ENCODE peak calls at places on chromosomes 5 and 9, in eight cellular contexts. One of them, this sample, is unnamed.

GRCh38 chr5:157225463-157226422 is 40.2 kb upstream of the CYFIP2 start:
- DNase-seq in NCI-H1092: no peak
- DNase-seq in AG20443: no peak
- DNase-seq in CD8-positive, alpha-beta memory T cell: no peak
- DNase-seq in RWPE1: no peak
- DNase-seq in omental fat pad: no peak
- DNase-seq in foreskin keratinocyte: no peak
- DNase-seq in cardiac fibroblast: no peak
- DNase-seq in this sample: no peak

GRCh38 chr9:95088421-95089161 is 228.9 kb downstream of the FANCC start:
- DNase-seq in NCI-H1092: no peak
- DNase-seq in foreskin keratinocyte: no peak
- DNase-seq in AG20443: no peak
- DNase-seq in CD8-positive, alpha-beta memory T cell: no peak
- DNase-seq in RWPE1: no peak
- DNase-seq in cardiac fibroblast: no peak
- DNase-seq in omental fat pad: no peak
- DNase-seq in this sample: no peak

GRCh38 chr5:137498301-137498735 is 808 bp downstream of the SPOCK1 start:
- DNase-seq in cardiac fibroblast: peak
- DNase-seq in omental fat pad: no peak
- DNase-seq in RWPE1: no peak
- DNase-seq in NCI-H1092: no peak
- DNase-seq in AG20443: peak
- DNase-seq in foreskin keratinocyte: no peak
- DNase-seq in CD8-positive, alpha-beta memory T cell: no peak
- DNase-seq in this sample: no peak

GRCh38 chr9:72839140-72839539 is 113.7 kb downstream of the ALDH1A1 start:
- DNase-seq in foreskin keratinocyte: no peak
- DNase-seq in CD8-positive, alpha-beta memory T cell: no peak
- DNase-seq in NCI-H1092: no peak
- DNase-seq in AG20443: no peak
- DNase-seq in cardiac fibroblast: peak
- DNase-seq in RWPE1: no peak
- DNase-seq in omental fat pad: no peak
- DNase-seq in this sample: no peak

GRCh38 chr5:116042375-116042774 is 10.1 kb downstream of the ARL14EPL start:
- DNase-seq in omental fat pad: no peak
- DNase-seq in CD8-positive, alpha-beta memory T cell: no peak
- DNase-seq in foreskin keratinocyte: no peak
- DNase-seq in NCI-H1092: no peak
- DNase-seq in AG20443: no peak
- DNase-seq in RWPE1: no peak
- DNase-seq in cardiac fibroblast: no peak
- DNase-seq in this sample: no peak

GRCh38 chr9:76297721-76298239 is 96.4 kb downstream of the RFK start:
- DNase-seq in AG20443: peak
- DNase-seq in RWPE1: no peak
- DNase-seq in omental fat pad: no peak
- DNase-seq in NCI-H1092: no peak
- DNase-seq in CD8-positive, alpha-beta memory T cell: no peak
- DNase-seq in cardiac fibroblast: peak
- DNase-seq in foreskin keratinocyte: no peak
- DNase-seq in this sample: no peak

GRCh38 chr5:74304536-74304935 is 336.0 kb downstream of the ENC1 start:
- DNase-seq in CD8-positive, alpha-beta memory T cell: no peak
- DNase-seq in NCI-H1092: no peak
- DNase-seq in cardiac fibroblast: no peak
- DNase-seq in AG20443: no peak
- DNase-seq in foreskin keratinocyte: no peak
- DNase-seq in omental fat pad: no peak
- DNase-seq in RWPE1: no peak
- DNase-seq in this sample: no peak

GRCh38 chr5:1103505-1104326 is 8.1 kb downstream of the SLC12A7 start:
- DNase-seq in NCI-H1092: peak
- DNase-seq in omental fat pad: no peak
- DNase-seq in foreskin keratinocyte: no peak
- DNase-seq in RWPE1: no peak
- DNase-seq in CD8-positive, alpha-beta memory T cell: no peak
- DNase-seq in cardiac fibroblast: no peak
- DNase-seq in AG20443: no peak
- DNase-seq in this sample: peak

GRCh38 chr5:59517926-59518585 is 375.5 kb downstream of the PDE4D start:
- DNase-seq in CD8-positive, alpha-beta memory T cell: no peak
- DNase-seq in AG20443: peak
- DNase-seq in RWPE1: peak
- DNase-seq in foreskin keratinocyte: peak
- DNase-seq in NCI-H1092: no peak
- DNase-seq in cardiac fibroblast: peak
- DNase-seq in omental fat pad: no peak
- DNase-seq in this sample: no peak

GRCh38 chr9:70539526-70539925 is 125.1 kb upstream of the KLF9 start:
- DNase-seq in RWPE1: no peak
- DNase-seq in AG20443: no peak
- DNase-seq in NCI-H1092: no peak
- DNase-seq in cardiac fibroblast: no peak
- DNase-seq in omental fat pad: no peak
- DNase-seq in foreskin keratinocyte: no peak
- DNase-seq in CD8-positive, alpha-beta memory T cell: no peak
- DNase-seq in this sample: no peak

GRCh38 chr9:136644343-136644592 is 18.4 kb upstream of the EGFL7 start:
- DNase-seq in cardiac fibroblast: peak
- DNase-seq in foreskin keratinocyte: no peak
- DNase-seq in RWPE1: no peak
- DNase-seq in NCI-H1092: no peak
- DNase-seq in AG20443: no peak
- DNase-seq in CD8-positive, alpha-beta memory T cell: no peak
- DNase-seq in omental fat pad: no peak
- DNase-seq in this sample: no peak

GRCh38 chr9:17319822-17320221 is 185.0 kb downstream of the CNTLN start:
- DNase-seq in CD8-positive, alpha-beta memory T cell: no peak
- DNase-seq in cardiac fibroblast: no peak
- DNase-seq in foreskin keratinocyte: no peak
- DNase-seq in RWPE1: no peak
- DNase-seq in omental fat pad: no peak
- DNase-seq in NCI-H1092: no peak
- DNase-seq in AG20443: no peak
- DNase-seq in this sample: no peak

GRCh38 chr5:168273056-168273980 is 18.1 kb upstream of the WWC1 start:
- DNase-seq in CD8-positive, alpha-beta memory T cell: no peak
- DNase-seq in foreskin keratinocyte: no peak
- DNase-seq in omental fat pad: no peak
- DNase-seq in AG20443: no peak
- DNase-seq in RWPE1: no peak
- DNase-seq in NCI-H1092: no peak
- DNase-seq in cardiac fibroblast: no peak
- DNase-seq in this sample: no peak

GRCh38 chr5:102919211-102919610 is 164.1 kb downstream of the PAM start:
- DNase-seq in CD8-positive, alpha-beta memory T cell: no peak
- DNase-seq in omental fat pad: no peak
- DNase-seq in NCI-H1092: no peak
- DNase-seq in RWPE1: no peak
- DNase-seq in foreskin keratinocyte: no peak
- DNase-seq in cardiac fibroblast: no peak
- DNase-seq in AG20443: no peak
- DNase-seq in this sample: no peak

GRCh38 chr9:87148391-87149237 is 201.3 kb upstream of the GAS1 start:
- DNase-seq in omental fat pad: peak
- DNase-seq in cardiac fibroblast: peak
- DNase-seq in foreskin keratinocyte: peak
- DNase-seq in CD8-positive, alpha-beta memory T cell: no peak
- DNase-seq in AG20443: peak
- DNase-seq in RWPE1: peak
- DNase-seq in NCI-H1092: no peak
- DNase-seq in this sample: no peak

GRCh38 chr5:170338933-170339779 is 41.6 kb upstream of the LCP2 start:
- DNase-seq in AG20443: no peak
- DNase-seq in CD8-positive, alpha-beta memory T cell: peak
- DNase-seq in omental fat pad: no peak
- DNase-seq in NCI-H1092: no peak
- DNase-seq in RWPE1: peak
- DNase-seq in cardiac fibroblast: no peak
- DNase-seq in foreskin keratinocyte: no peak
- DNase-seq in this sample: peak

GRCh38 chr9:134204041-134204440 is 39.7 kb upstream of the RNU6ATAC start:
- DNase-seq in CD8-positive, alpha-beta memory T cell: no peak
- DNase-seq in AG20443: no peak
- DNase-seq in NCI-H1092: no peak
- DNase-seq in RWPE1: no peak
- DNase-seq in cardiac fibroblast: no peak
- DNase-seq in foreskin keratinocyte: no peak
- DNase-seq in omental fat pad: no peak
- DNase-seq in this sample: no peak

GRCh38 chr9:68981825-68982224 is 32.1 kb downstream of the PRKACG start:
- DNase-seq in RWPE1: no peak
- DNase-seq in foreskin keratinocyte: no peak
- DNase-seq in AG20443: no peak
- DNase-seq in omental fat pad: no peak
- DNase-seq in CD8-positive, alpha-beta memory T cell: no peak
- DNase-seq in cardiac fibroblast: no peak
- DNase-seq in NCI-H1092: no peak
- DNase-seq in this sample: no peak

GRCh38 chr9:98008764-98009163 is 25.6 kb downstream of the ANP32B start:
- DNase-seq in NCI-H1092: no peak
- DNase-seq in RWPE1: no peak
- DNase-seq in CD8-positive, alpha-beta memory T cell: no peak
- DNase-seq in foreskin keratinocyte: no peak
- DNase-seq in AG20443: no peak
- DNase-seq in cardiac fibroblast: no peak
- DNase-seq in omental fat pad: no peak
- DNase-seq in this sample: no peak

GRCh38 chr5:113087994-113088519 is 111.5 kb downstream of the DCP2 start:
- DNase-seq in cardiac fibroblast: peak
- DNase-seq in foreskin keratinocyte: no peak
- DNase-seq in omental fat pad: no peak
- DNase-seq in RWPE1: no peak
- DNase-seq in NCI-H1092: no peak
- DNase-seq in CD8-positive, alpha-beta memory T cell: no peak
- DNase-seq in AG20443: no peak
- DNase-seq in this sample: no peak

This sample was measured in immature natural killer cell.